ENCODE peak calls at places on chromosomes 7 and 10, in ten cellular contexts. O, L, Y, M, A, B, T, K, F and P are unnamed samples.

GRCh38 chr7:70612811-70613210 is 519.1 kb upstream of the GALNT17 start:
- DNase-seq in O (no peak), L (no peak), Y (no peak), M (no peak), A (no peak), B (no peak), T (no peak), K (no peak), F (no peak), P (no peak)

GRCh38 chr10:839550-840205 is 91.8 kb downstream of the LARP4B start:
- DNase-seq in O (no peak), L (no peak), Y (peak; percentile 61), M (no peak), A (no peak), B (peak; percentile 13), T (no peak), K (no peak), F (no peak), P (no peak)

GRCh38 chr10:33332183-33333031 is 2.1 kb downstream of the NRP1 start:
- DNase-seq in O (no peak), L (no peak), Y (peak; percentile 60), M (no peak), A (no peak), B (peak; percentile 56), T (no peak), K (no peak), F (no peak), P (no peak)

GRCh38 chr7:99693427-99694200 is 13.8 kb upstream of the CYP3A5 start:
- DNase-seq in O (peak; percentile 49), L (no peak), Y (peak; percentile 3), M (no peak), A (peak; percentile 28), B (no peak), T (peak; percentile 35), K (no peak), F (no peak), P (no peak)

GRCh38 chr7:130942211-130942964 is 208.4 kb upstream of the KLF14 start:
- DNase-seq in O (no peak), L (no peak), Y (peak; percentile 75), M (no peak), A (no peak), B (peak; percentile 75), T (no peak), K (no peak), F (peak; percentile 53), P (no peak)

GRCh38 chr7:36949711-36950600 is 225.7 kb upstream of the AOAH start:
- DNase-seq in O (no peak), L (no peak), Y (no peak), M (no peak), A (no peak), B (no peak), T (no peak), K (no peak), F (no peak), P (no peak)

GRCh38 chr7:106679153-106679931 is 18.4 kb upstream of the CCDC71L start:
- DNase-seq in O (no peak), L (peak; percentile 77), Y (peak; percentile 34), M (no peak), A (no peak), B (no peak), T (no peak), K (no peak), F (peak; percentile 14), P (no peak)

GRCh38 chr10:119306514-119306951 is 99.2 kb downstream of the GRK5 start:
- DNase-seq in O (peak; percentile 72), L (no peak), Y (no peak), M (no peak), A (peak; percentile 83), B (no peak), T (no peak), K (no peak), F (peak; percentile 84), P (peak; percentile 69)

GRCh38 chr7:7157887-7158271 is 24.5 kb upstream of the C1GALT1 start:
- DNase-seq in O (no peak), L (peak; percentile 90), Y (peak; percentile 50), M (no peak), A (no peak), B (peak; percentile 77), T (no peak), K (no peak), F (peak; percentile 57), P (no peak)

GRCh38 chr7:434891-435486 is 84.7 kb downstream of the PDGFA start:
- DNase-seq in O (no peak), L (no peak), Y (peak; percentile 31), M (peak; percentile 60), A (no peak), B (no peak), T (peak; percentile 41), K (peak; percentile 20), F (no peak), P (no peak)

GRCh38 chr7:17640730-17641377 is 299.4 kb downstream of the SNX13 start:
- DNase-seq in O (peak; percentile 9), L (peak; percentile 42), Y (peak; percentile 42), M (peak; percentile 43), A (peak; percentile 29), B (peak; percentile 53), T (no peak), K (no peak), F (peak; percentile 56), P (no peak)

GRCh38 chr10:71748671-71749191 is 24.6 kb downstream of the VSIR start:
- DNase-seq in O (peak; percentile 79), L (no peak), Y (no peak), M (no peak), A (peak; percentile 93), B (no peak), T (no peak), K (peak; percentile 90), F (no peak), P (no peak)

GRCh38 chr7:11830582-11831382 is 1.2 kb downstream of the THSD7A start:
- DNase-seq in O (no peak), L (peak; percentile 37), Y (peak; percentile 45), M (peak; percentile 73), A (no peak), B (peak; percentile 37), T (no peak), K (no peak), F (peak; percentile 21), P (no peak)

GRCh38 chr10:6244510-6244909 is 41.8 kb downstream of the PFKFB3 start:
- DNase-seq in O (no peak), L (no peak), Y (no peak), M (no peak), A (no peak), B (no peak), T (no peak), K (no peak), F (no peak), P (no peak)

GRCh38 chr7:102169651-102170416 is 116.8 kb upstream of the SH2B2 start:
- DNase-seq in O (no peak), L (no peak), Y (peak; percentile 84), M (no peak), A (no peak), B (peak; percentile 43), T (no peak), K (no peak), F (no peak), P (no peak)

GRCh38 chr10:130745251-130745650 is 566.3 kb downstream of the TCERG1L start:
- DNase-seq in O (no peak), L (no peak), Y (no peak), M (no peak), A (peak; percentile 6), B (no peak), T (no peak), K (no peak), F (no peak), P (no peak)

GRCh38 chr7:35725280-35725680 is 30.3 kb upstream of the HERPUD2 start:
- DNase-seq in O (peak; percentile 79), L (no peak), Y (no peak), M (no peak), A (peak; percentile 79), B (no peak), T (no peak), K (no peak), F (no peak), P (no peak)

GRCh38 chr7:103573479-103574058 is 127.6 kb upstream of the SLC26A5 start:
- DNase-seq in O (peak; percentile 26), L (peak; percentile 22), Y (peak; percentile 53), M (no peak), A (no peak), B (peak; percentile 60), T (no peak), K (no peak), F (peak; percentile 24), P (no peak)

GRCh38 chr7:117169907-117170306 is 153.0 kb downstream of the WNT2 start:
- DNase-seq in O (no peak), L (no peak), Y (peak; percentile 94), M (no peak), A (no peak), B (peak; percentile 47), T (no peak), K (no peak), F (peak; percentile 28), P (no peak)

GRCh38 chr10:121831777-121832176 is 96.1 kb downstream of the ATE1 start:
- DNase-seq in O (no peak), L (no peak), Y (no peak), M (no peak), A (no peak), B (no peak), T (no peak), K (no peak), F (no peak), P (no peak)

GRCh38 chr10:85741626-85742300 is 624.8 kb downstream of the GRID1 start:
- DNase-seq in O (peak; percentile 2), L (no peak), Y (no peak), M (no peak), A (peak; percentile 24), B (no peak), T (no peak), K (no peak), F (no peak), P (no peak)

GRCh38 chr10:11832042-11832441 is 8.9 kb downstream of the PROSER2 start:
- DNase-seq in O (no peak), L (no peak), Y (no peak), M (no peak), A (no peak), B (no peak), T (no peak), K (no peak), F (no peak), P (no peak)

GRCh38 chr10:124252097-124252715 is 158.8 kb upstream of the CHST15 start:
- DNase-seq in O (no peak), L (no peak), Y (no peak), M (no peak), A (no peak), B (no peak), T (no peak), K (no peak), F (no peak), P (no peak)

GRCh38 chr7:44769381-44770209 is 20.9 kb downstream of the ZMIZ2 start:
- DNase-seq in O (no peak), L (peak; percentile 28), Y (peak; percentile 64), M (no peak), A (peak; percentile 47), B (peak; percentile 64), T (no peak), K (no peak), F (peak; percentile 52), P (peak; percentile 20)

GRCh38 chr7:55641273-55641691 is 69.0 kb upstream of the VOPP1 start:
- DNase-seq in O (peak; percentile 49), L (peak; percentile 77), Y (peak; percentile 89), M (peak; percentile 69), A (peak; percentile 48), B (peak; percentile 83), T (no peak), K (no peak), F (peak; percentile 84), P (no peak)